ENCODE peak calls at places on chromosomes 16 and 17, in seven cellular contexts. One of them, this sample, is unnamed.

GRCh38 chr16:69404275-69404805 is 18.5 kb upstream of the TERF2 start:
- DNase-seq in C1 segment of cervical spinal cord: no peak
- DNase-seq in NCI-H2081: no peak
- DNase-seq in SK-MEL-5: peak
- DNase-seq in activated naive CD8-positive, alpha-beta T cell treated with anti-CD3 and anti-CD28 coated beads, Interleukin-2, amount 50 U/mL, for 24 hours: no peak
- DNase-seq in GM19239: no peak
- DNase-seq in cardiac muscle cell: peak
- DNase-seq in this sample: no peak

GRCh38 chr16:80604600-80605355 is 64.0 kb downstream of the DYNLRB2 start:
- DNase-seq in C1 segment of cervical spinal cord: no peak
- DNase-seq in NCI-H2081: no peak
- DNase-seq in SK-MEL-5: no peak
- DNase-seq in activated naive CD8-positive, alpha-beta T cell treated with anti-CD3 and anti-CD28 coated beads, Interleukin-2, amount 50 U/mL, for 24 hours: no peak
- DNase-seq in GM19239: no peak
- DNase-seq in cardiac muscle cell: no peak
- DNase-seq in this sample: no peak

GRCh38 chr16:66376114-66376513 is 9.6 kb downstream of the CDH5 start:
- DNase-seq in C1 segment of cervical spinal cord: no peak
- DNase-seq in NCI-H2081: no peak
- DNase-seq in SK-MEL-5: peak
- DNase-seq in activated naive CD8-positive, alpha-beta T cell treated with anti-CD3 and anti-CD28 coated beads, Interleukin-2, amount 50 U/mL, for 24 hours: no peak
- DNase-seq in GM19239: no peak
- DNase-seq in cardiac muscle cell: no peak
- DNase-seq in this sample: no peak

GRCh38 chr17:60631119-60631518 is 31.1 kb downstream of the PPM1D start:
- DNase-seq in C1 segment of cervical spinal cord: no peak
- DNase-seq in NCI-H2081: no peak
- DNase-seq in SK-MEL-5: no peak
- DNase-seq in activated naive CD8-positive, alpha-beta T cell treated with anti-CD3 and anti-CD28 coated beads, Interleukin-2, amount 50 U/mL, for 24 hours: no peak
- DNase-seq in GM19239: no peak
- DNase-seq in cardiac muscle cell: no peak
- DNase-seq in this sample: no peak

GRCh38 chr17:66411498-66411897 is 109.1 kb downstream of the PRKCA start:
- DNase-seq in C1 segment of cervical spinal cord: no peak
- DNase-seq in NCI-H2081: no peak
- DNase-seq in SK-MEL-5: no peak
- DNase-seq in activated naive CD8-positive, alpha-beta T cell treated with anti-CD3 and anti-CD28 coated beads, Interleukin-2, amount 50 U/mL, for 24 hours: no peak
- DNase-seq in GM19239: no peak
- DNase-seq in cardiac muscle cell: no peak
- DNase-seq in this sample: no peak

GRCh38 chr17:289409-289808 is 63.2 kb downstream of the RPH3AL start:
- DNase-seq in C1 segment of cervical spinal cord: no peak
- DNase-seq in NCI-H2081: no peak
- DNase-seq in SK-MEL-5: no peak
- DNase-seq in activated naive CD8-positive, alpha-beta T cell treated with anti-CD3 and anti-CD28 coated beads, Interleukin-2, amount 50 U/mL, for 24 hours: no peak
- DNase-seq in GM19239: no peak
- DNase-seq in cardiac muscle cell: no peak
- DNase-seq in this sample: no peak

GRCh38 chr17:29526322-29526721 is 40.5 kb downstream of the ABHD15 start:
- DNase-seq in C1 segment of cervical spinal cord: no peak
- DNase-seq in NCI-H2081: no peak
- DNase-seq in SK-MEL-5: no peak
- DNase-seq in activated naive CD8-positive, alpha-beta T cell treated with anti-CD3 and anti-CD28 coated beads, Interleukin-2, amount 50 U/mL, for 24 hours: no peak
- DNase-seq in GM19239: no peak
- DNase-seq in cardiac muscle cell: no peak
- DNase-seq in this sample: no peak

GRCh38 chr16:20300312-20301097 is 26.8 kb downstream of the GP2 start:
- DNase-seq in C1 segment of cervical spinal cord: no peak
- DNase-seq in NCI-H2081: peak
- DNase-seq in SK-MEL-5: peak
- DNase-seq in activated naive CD8-positive, alpha-beta T cell treated with anti-CD3 and anti-CD28 coated beads, Interleukin-2, amount 50 U/mL, for 24 hours: peak
- DNase-seq in GM19239: peak
- DNase-seq in cardiac muscle cell: peak
- DNase-seq in this sample: peak

GRCh38 chr16:31700200-31700529 is 172.5 kb downstream of the AHSP start:
- DNase-seq in C1 segment of cervical spinal cord: peak
- DNase-seq in NCI-H2081: peak
- DNase-seq in SK-MEL-5: peak
- DNase-seq in activated naive CD8-positive, alpha-beta T cell treated with anti-CD3 and anti-CD28 coated beads, Interleukin-2, amount 50 U/mL, for 24 hours: no peak
- DNase-seq in GM19239: no peak
- DNase-seq in cardiac muscle cell: no peak
- DNase-seq in this sample: peak

GRCh38 chr16:54286330-54287017 is at the start of gene IRX3:
- DNase-seq in C1 segment of cervical spinal cord: peak
- DNase-seq in NCI-H2081: peak
- DNase-seq in SK-MEL-5: peak
- DNase-seq in activated naive CD8-positive, alpha-beta T cell treated with anti-CD3 and anti-CD28 coated beads, Interleukin-2, amount 50 U/mL, for 24 hours: no peak
- DNase-seq in GM19239: no peak
- DNase-seq in cardiac muscle cell: peak
- DNase-seq in this sample: peak

GRCh38 chr17:50495217-50495823 is 12.9 kb upstream of the MYCBPAP start:
- DNase-seq in C1 segment of cervical spinal cord: no peak
- DNase-seq in NCI-H2081: no peak
- DNase-seq in SK-MEL-5: no peak
- DNase-seq in activated naive CD8-positive, alpha-beta T cell treated with anti-CD3 and anti-CD28 coated beads, Interleukin-2, amount 50 U/mL, for 24 hours: no peak
- DNase-seq in GM19239: no peak
- DNase-seq in cardiac muscle cell: no peak
- DNase-seq in this sample: no peak

GRCh38 chr16:22284637-22285515 is 12.3 kb upstream of the POLR3E start:
- DNase-seq in C1 segment of cervical spinal cord: no peak
- DNase-seq in NCI-H2081: no peak
- DNase-seq in SK-MEL-5: no peak
- DNase-seq in activated naive CD8-positive, alpha-beta T cell treated with anti-CD3 and anti-CD28 coated beads, Interleukin-2, amount 50 U/mL, for 24 hours: no peak
- DNase-seq in GM19239: no peak
- DNase-seq in cardiac muscle cell: no peak
- DNase-seq in this sample: no peak

GRCh38 chr16:5001571-5001970 is 32.2 kb downstream of the NAGPA start:
- DNase-seq in C1 segment of cervical spinal cord: no peak
- DNase-seq in NCI-H2081: no peak
- DNase-seq in SK-MEL-5: no peak
- DNase-seq in activated naive CD8-positive, alpha-beta T cell treated with anti-CD3 and anti-CD28 coated beads, Interleukin-2, amount 50 U/mL, for 24 hours: no peak
- DNase-seq in GM19239: no peak
- DNase-seq in cardiac muscle cell: no peak
- DNase-seq in this sample: peak

GRCh38 chr16:66970775-66971725 is 10.0 kb downstream of the CES3 start:
- DNase-seq in C1 segment of cervical spinal cord: no peak
- DNase-seq in NCI-H2081: no peak
- DNase-seq in SK-MEL-5: no peak
- DNase-seq in activated naive CD8-positive, alpha-beta T cell treated with anti-CD3 and anti-CD28 coated beads, Interleukin-2, amount 50 U/mL, for 24 hours: no peak
- DNase-seq in GM19239: no peak
- DNase-seq in cardiac muscle cell: no peak
- DNase-seq in this sample: no peak